ENCODE peak calls at places on chromosomes 12 and 14, in eight cellular contexts. M is thoracic aorta; O is mesothelial cell of epicardium; F is psoas muscle; R is astrocyte of the spinal cord; L is OCI-LY7; Z is BE2C; A is CD4-positive, alpha-beta T cell. H is an unnamed sample.

GRCh38 chr12:70774055-70774454 is 136.8 kb upstream of the PTPRB start:
- DNase-seq in M (no peak), O (no peak), F (no peak), R (peak; percentile 64), L (no peak), Z (peak; percentile 72), A (no peak), H (no peak)

GRCh38 chr12:108622921-108623514 is 10.7 kb downstream of the SELPLG start:
- DNase-seq in M (no peak), O (no peak), F (no peak), R (no peak), L (no peak), Z (no peak), A (no peak), H (no peak)

GRCh38 chr12:101782544-101782855 is 43.2 kb upstream of the SYCP3 start:
- DNase-seq in M (no peak), O (no peak), F (no peak), R (peak; percentile 53), L (no peak), Z (no peak), A (no peak), H (no peak)

GRCh38 chr12:33438025-33438772 is 1.4 kb downstream of the SYT10 start:
- DNase-seq in M (no peak), O (no peak), F (no peak), R (no peak), L (no peak), Z (no peak), A (no peak), H (no peak)

GRCh38 chr12:116053479-116054195 is 223.9 kb downstream of the MED13L start:
- DNase-seq in M (no peak), O (no peak), F (peak; percentile 32), R (peak; percentile 67), L (no peak), Z (no peak), A (no peak), H (no peak)

GRCh38 chr14:21201732-21202462 is 46.0 kb upstream of the OR5AU1 start:
- DNase-seq in M (no peak), O (no peak), F (no peak), R (no peak), L (no peak), Z (no peak), A (no peak), H (no peak)

GRCh38 chr12:124490584-124491305 is 76.7 kb downstream of the NCOR2 start:
- DNase-seq in M (no peak), O (no peak), F (peak; percentile 79), R (no peak), L (no peak), Z (peak; percentile 70), A (no peak), H (no peak)

GRCh38 chr12:81010641-81011040 is 67.2 kb upstream of the ACSS3 start:
- DNase-seq in M (no peak), O (no peak), F (no peak), R (no peak), L (no peak), Z (no peak), A (no peak), H (no peak)

GRCh38 chr12:122980192-122981035 is at the start of gene ARL6IP4:
- DNase-seq in M (no peak), O (no peak), F (peak; percentile 69), R (peak; percentile 61), L (peak; percentile 85), Z (peak; percentile 70), A (peak; percentile 53), H (peak; percentile 75)

GRCh38 chr14:32027255-32027939 is 49.7 kb upstream of the ARHGAP5 start:
- DNase-seq in M (no peak), O (no peak), F (no peak), R (peak; percentile 17), L (no peak), Z (no peak), A (no peak), H (no peak)

GRCh38 chr12:39300799-39301198 is 142.1 kb downstream of the KIF21A start:
- DNase-seq in M (no peak), O (no peak), F (no peak), R (peak; percentile 23), L (no peak), Z (no peak), A (no peak), H (no peak)

GRCh38 chr14:72178517-72178916 is 246.3 kb downstream of the RGS6 start:
- DNase-seq in M (no peak), O (no peak), F (no peak), R (no peak), L (no peak), Z (no peak), A (no peak), H (no peak)

GRCh38 chr14:56731187-56731586 is 79.1 kb downstream of the OTX2 start:
- DNase-seq in M (no peak), O (no peak), F (no peak), R (no peak), L (no peak), Z (no peak), A (no peak), H (no peak)

GRCh38 chr12:12926571-12927071 is 25.3 kb downstream of the GPRC5D start:
- DNase-seq in M (no peak), O (no peak), F (no peak), R (no peak), L (no peak), Z (no peak), A (no peak), H (no peak)

GRCh38 chr14:23182372-23183014 is 967 bp downstream of the SLC7A8 start:
- DNase-seq in M (no peak), O (peak; percentile 38), F (peak; percentile 35), R (no peak), L (peak; percentile 69), Z (no peak), A (no peak), H (no peak)

DNA sequence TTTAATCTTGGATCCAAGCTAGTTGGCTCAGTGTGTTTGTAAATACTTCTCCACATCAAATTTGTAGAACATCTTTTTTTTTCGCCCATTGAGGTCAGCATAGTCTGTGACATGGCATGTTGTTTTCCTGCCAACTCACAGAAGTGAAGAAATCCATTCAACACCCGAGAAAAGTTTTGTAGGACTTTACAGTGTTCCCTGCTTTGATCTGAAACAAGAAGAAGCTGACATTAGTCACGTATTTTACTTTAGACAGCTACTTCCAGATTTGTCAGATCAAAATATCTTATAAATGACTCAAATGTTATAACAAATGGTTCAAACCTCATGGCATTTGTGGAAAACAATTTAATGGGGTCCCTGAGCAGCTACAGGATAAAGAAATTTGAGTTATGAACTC is 438.7 kb downstream of the EGLN3 start:
- DNase-seq in M (no peak), O (no peak), F (no peak), R (peak; percentile 73), L (no peak), Z (no peak), A (no peak), H (no peak)
- TF ChIP-seq CTCF in M (no peak), O (no peak), F (no peak), R (no peak), L (no peak), Z (no peak), A (no peak), H (no peak)

DNA sequence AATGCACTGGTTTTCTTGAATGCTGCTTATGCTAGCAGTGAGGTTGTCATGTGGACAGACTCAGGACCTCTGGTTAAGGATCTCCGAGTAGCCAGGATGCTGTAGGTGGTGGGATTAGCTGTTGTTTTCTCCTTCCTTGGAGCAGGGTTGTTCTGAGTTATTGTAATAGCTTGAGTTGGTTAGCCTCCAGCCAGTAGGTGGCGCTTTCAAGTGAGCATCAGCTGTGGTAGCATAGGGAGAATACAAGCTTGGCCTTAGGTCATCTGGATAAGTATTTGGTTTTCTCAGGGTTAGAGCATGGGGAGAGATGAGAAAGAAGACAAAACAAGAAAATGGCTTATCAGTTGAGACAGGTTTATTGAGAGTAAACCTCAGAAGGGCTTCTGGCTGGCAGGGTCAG is 299.7 kb upstream of the FBXO33 start:
- DNase-seq in M (no peak), O (no peak), F (no peak), R (no peak), L (peak; percentile 46), Z (peak; percentile 33), A (no peak), H (no peak)
- TF ChIP-seq CTCF in M (no peak), O (no peak), F (no peak), R (peak; percentile 20), L (peak; percentile 85), Z (peak; percentile 53), A (no peak), H (no peak)

GRCh38 chr12:1532796-1533195 is 61.6 kb downstream of the FBXL14 start:
- DNase-seq in M (no peak), O (no peak), F (no peak), R (peak; percentile 37), L (no peak), Z (no peak), A (no peak), H (no peak)
- TF ChIP-seq CTCF in M (no peak), O (no peak), F (no peak), R (no peak), L (peak; percentile 21), Z (no peak), A (no peak), H (no peak)

GRCh38 chr14:61380984-61381383 is 59.6 kb downstream of the PRKCH start:
- DNase-seq in M (no peak), O (no peak), F (no peak), R (no peak), L (no peak), Z (no peak), A (no peak), H (no peak)
- TF ChIP-seq CTCF in M (no peak), O (no peak), F (no peak), R (no peak), L (no peak), Z (no peak), A (no peak), H (no peak)

GRCh38 chr14:102042699-102043098 is 44.1 kb downstream of the HSP90AA1 start:
- DNase-seq in M (no peak), O (no peak), F (no peak), R (no peak), L (no peak), Z (no peak), A (no peak), H (no peak)

GRCh38 chr14:102046337-102047278 is 40.2 kb downstream of the HSP90AA1 start:
- DNase-seq in M (peak; percentile 65), O (no peak), F (peak; percentile 88), R (peak; percentile 41), L (peak; percentile 45), Z (peak; percentile 97), A (no peak), H (peak; percentile 94)

GRCh38 chr14:102044566-102044965 is 42.3 kb downstream of the HSP90AA1 start:
- DNase-seq in M (no peak), O (no peak), F (no peak), R (no peak), L (no peak), Z (no peak), A (no peak), H (no peak)

GRCh38 chr14:102040153-102040552 is 46.7 kb downstream of the HSP90AA1 start:
- DNase-seq in M (no peak), O (no peak), F (no peak), R (no peak), L (no peak), Z (no peak), A (no peak), H (no peak)

GRCh38 chr14:102043251-102044025 is 43.4 kb downstream of the HSP90AA1 start:
- DNase-seq in M (no peak), O (no peak), F (peak; percentile 47), R (no peak), L (no peak), Z (no peak), A (no peak), H (no peak)
- TF ChIP-seq CTCF in M (no peak), O (no peak), F (peak; percentile 30), R (no peak), L (no peak), Z (no peak), A (no peak), H (no peak)

GRCh38 chr12:98740751-98741150 is 95.7 kb downstream of the APAF1 start:
- DNase-seq in M (no peak), O (no peak), F (no peak), R (no peak), L (no peak), Z (no peak), A (no peak), H (no peak)
- TF ChIP-seq CTCF in M (no peak), O (no peak), F (no peak), R (no peak), L (no peak), Z (no peak), A (no peak), H (no peak)